ENCODE peak calls at places on chromosome 5, in seven cellular contexts. A is HCT116; C is NCI-H460; W is right cardiac atrium; P is mesendoderm; F is stimulated activated CD8-positive, alpha-beta memory T cell treated with anti-CD3 and anti-CD28 coated beads, Interleukin-4, amount 100 ng/mL, for 24 hours; I is RKO. J is an unnamed sample.

GRCh38 chr5:125290935-125291334 is 544.5 kb upstream of the ZNF608 start:
- DNase-seq in C (no peak), W (no peak), F (no peak), A (no peak), I (no peak), P (no peak), J (no peak)

GRCh38 chr5:75611324-75612210 is at the start of gene ANKDD1B:
- DNase-seq in W (peak), I (no peak), C (no peak), P (peak), A (no peak), F (no peak), J (peak)

GRCh38 chr5:128216860-128217531 is 133.4 kb downstream of the SLC12A2 start:
- DNase-seq in C (no peak), F (no peak), A (no peak), I (peak), P (no peak), W (peak), J (no peak)

GRCh38 chr5:130541617-130542221 is 623.3 kb downstream of the HINT1 start:
- DNase-seq in I (no peak), F (no peak), A (no peak), P (no peak), W (peak), C (no peak), J (peak)

GRCh38 chr5:151671979-151672378 is 14.7 kb downstream of the SPARC start:
- DNase-seq in W (peak), I (no peak), C (no peak), F (no peak), P (no peak), A (no peak), J (no peak)

GRCh38 chr5:110477923-110478322 is 248.5 kb downstream of the TMEM232 start:
- DNase-seq in A (no peak), I (peak), P (no peak), W (no peak), C (no peak), F (no peak), J (no peak)

GRCh38 chr5:149397530-149397929 is 18.4 kb upstream of the IL17B start:
- DNase-seq in W (no peak), A (no peak), P (no peak), C (no peak), F (no peak), I (no peak), J (no peak)

GRCh38 chr5:148970876-148971275 is 92.0 kb downstream of the SH3TC2 start:
- DNase-seq in C (no peak), A (no peak), I (no peak), W (no peak), P (no peak), F (no peak), J (peak)

GRCh38 chr5:42768106-42768504 is 11.5 kb downstream of the CCDC152 start:
- DNase-seq in A (no peak), P (no peak), F (no peak), W (no peak), C (no peak), I (no peak), J (no peak)

GRCh38 chr5:36728697-36729543 is 122.5 kb downstream of the SLC1A3 start:
- DNase-seq in P (peak), F (no peak), A (no peak), C (peak), W (no peak), I (peak), J (peak)

GRCh38 chr5:10018211-10018610 is 231.5 kb downstream of the ATPSCKMT start:
- DNase-seq in P (no peak), F (no peak), W (no peak), C (no peak), I (no peak), A (no peak), J (no peak)

GRCh38 chr5:65334077-65334476 is 147.6 kb downstream of the ADAMTS6 start:
- DNase-seq in W (no peak), F (no peak), I (peak), C (no peak), P (no peak), A (no peak), J (no peak)

GRCh38 chr5:73426034-73426433 is 22.5 kb downstream of the FOXD1 start:
- DNase-seq in F (no peak), P (no peak), I (peak), A (no peak), C (no peak), W (no peak), J (no peak)

GRCh38 chr5:67724412-67725135 is 491.0 kb upstream of the PIK3R1 start:
- DNase-seq in I (no peak), P (no peak), A (no peak), C (no peak), F (no peak), W (peak), J (no peak)

GRCh38 chr5:45491368-45491767 is 204.8 kb downstream of the HCN1 start:
- DNase-seq in W (no peak), C (no peak), A (no peak), I (no peak), P (no peak), F (no peak), J (no peak)

GRCh38 chr5:172052454-172053236 is 46.2 kb upstream of the FBXW11 start:
- DNase-seq in W (peak), I (no peak), P (no peak), F (no peak), C (no peak), A (no peak), J (no peak)

GRCh38 chr5:37133939-37134338 is 115.2 kb downstream of the CPLANE1 start:
- DNase-seq in I (no peak), C (no peak), F (no peak), P (no peak), A (no peak), W (no peak), J (no peak)

GRCh38 chr5:93626801-93627200 is 43.8 kb downstream of the NR2F1 start:
- DNase-seq in A (no peak), F (no peak), P (no peak), W (no peak), C (no peak), I (no peak), J (no peak)

GRCh38 chr5:32279223-32279622 is 33.5 kb downstream of the MTMR12 start:
- DNase-seq in W (no peak), C (no peak), F (no peak), P (no peak), I (no peak), A (no peak), J (no peak)

GRCh38 chr5:122310886-122311285 is 1.2 kb upstream of the SNCAIP start:
- DNase-seq in I (no peak), P (peak), F (no peak), A (no peak), C (no peak), W (peak), J (no peak)

GRCh38 chr5:68305223-68305865 is 89.8 kb downstream of the PIK3R1 start:
- DNase-seq in P (no peak), C (no peak), I (no peak), W (no peak), A (no peak), F (no peak), J (no peak)

GRCh38 chr5:151202381-151203139 is 21.3 kb downstream of the CCDC69 start:
- DNase-seq in A (peak), F (no peak), I (peak), W (no peak), C (peak), P (no peak), J (no peak)

GRCh38 chr5:78922879-78923621 is 62.1 kb downstream of the ARSB start:
- DNase-seq in A (no peak), F (no peak), P (no peak), C (no peak), I (no peak), W (no peak), J (no peak)

GRCh38 chr5:523658-524441 is 399 bp downstream of the SLC9A3 start:
- DNase-seq in A (no peak), I (no peak), F (no peak), P (no peak), C (no peak), W (peak), J (no peak)

GRCh38 chr5:571791-572190 is 40.3 kb upstream of the CEP72 start:
- DNase-seq in W (no peak), I (no peak), C (no peak), P (no peak), A (no peak), F (no peak), J (no peak)

GRCh38 chr5:122906768-122907167 is 61.4 kb downstream of the SNX24 start:
- DNase-seq in A (no peak), W (peak), P (peak), F (no peak), I (no peak), C (no peak), J (peak)

GRCh38 chr5:24365406-24365805 is 279.4 kb downstream of the CDH10 start:
- DNase-seq in P (peak), F (no peak), W (no peak), I (no peak), A (no peak), C (no peak), J (no peak)

GRCh38 chr5:124790261-124790894 is 43.9 kb upstream of the ZNF608 start:
- DNase-seq in P (no peak), W (no peak), I (no peak), F (no peak), C (no peak), A (no peak), J (no peak)

GRCh38 chr5:40652441-40653220 is 27.1 kb upstream of the PTGER4 start:
- DNase-seq in A (no peak), P (no peak), I (no peak), C (no peak), F (no peak), W (no peak), J (no peak)

GRCh38 chr5:110440058-110440457 is 286.4 kb downstream of the TMEM232 start:
- DNase-seq in A (no peak), F (no peak), W (no peak), C (no peak), I (no peak), P (no peak), J (no peak)

GRCh38 chr5:58493136-58493535 is 1.9 kb downstream of the GAPT start:
- DNase-seq in A (no peak), W (no peak), C (no peak), I (no peak), P (no peak), F (no peak), J (no peak)

GRCh38 chr5:6765612-6766525 is 52.6 kb downstream of the TENT4A start:
- DNase-seq in C (peak), A (peak), P (peak), F (peak), W (peak), I (peak), J (peak)

J was measured in PC-9.